ENCODE peak calls at places on chromosomes 11 and 22, in nine cellular contexts. Z is HFFc6, A is prostate gland, F is D721Med, V is cardiac muscle cell, Y is thyroid gland, T is right atrium auricular region, P is heart right ventricle, I is pancreas. G is an unnamed sample.
A peak's percentile ranks its signal among the peaks of the same experiment; 100 is the strongest.

GRCh38 chr22:47724751-47725150 is 962.3 kb downstream of the TBC1D22A start:
- DNase-seq in Z (no peak), A (no peak), F (no peak), V (no peak), Y (no peak), T (no peak), P (no peak), I (no peak), G (no peak)

GRCh38 chr11:2441171-2441570 is 3.1 kb downstream of the TRPM5 start:
- DNase-seq in Z (no peak), A (no peak), F (no peak), V (no peak), Y (no peak), T (no peak), P (peak; percentile 8), I (no peak), G (no peak)

GRCh38 chr22:17774206-17774927 is at the start of gene BID:
- DNase-seq in Z (no peak), A (no peak), F (no peak), V (peak; percentile 53), Y (peak; percentile 46), T (no peak), P (peak; percentile 60), I (no peak), G (peak; percentile 76)

GRCh38 chr11:105004021-105004420 is 18.9 kb downstream of the CASP5 start:
- DNase-seq in Z (no peak), A (no peak), F (no peak), V (no peak), Y (no peak), T (no peak), P (no peak), I (no peak), G (no peak)

GRCh38 chr22:42544686-42545085 is 9.1 kb upstream of the SERHL2 start:
- DNase-seq in Z (no peak), A (no peak), F (no peak), V (no peak), Y (no peak), T (no peak), P (no peak), I (no peak), G (no peak)

GRCh38 chr11:19753451-19754041 is 40.9 kb downstream of the NAV2 start:
- DNase-seq in Z (no peak), A (no peak), F (no peak), V (no peak), Y (peak; percentile 85), T (no peak), P (no peak), I (no peak), G (no peak)

GRCh38 chr11:131503017-131503416 is 132.6 kb downstream of the NTM start:
- DNase-seq in Z (no peak), A (no peak), F (no peak), V (no peak), Y (no peak), T (no peak), P (no peak), I (no peak), G (no peak)

GRCh38 chr11:60161766-60162165 is 21.1 kb downstream of the MS4A6A start:
- DNase-seq in Z (no peak), A (no peak), F (no peak), V (no peak), Y (no peak), T (no peak), P (no peak), I (no peak), G (no peak)

GRCh38 chr11:94731921-94732601 is 36.1 kb upstream of the AMOTL1 start:
- DNase-seq in Z (peak; percentile 92), A (no peak), F (no peak), V (no peak), Y (no peak), T (no peak), P (no peak), I (no peak), G (no peak)

GRCh38 chr11:64747961-64748715 is 4.2 kb upstream of the RASGRP2 start:
- DNase-seq in Z (peak; percentile 75), A (no peak), F (no peak), V (no peak), Y (no peak), T (no peak), P (no peak), I (no peak), G (no peak)

GRCh38 chr11:120912915-120913314 is 111.0 kb upstream of the TBCEL start:
- DNase-seq in Z (no peak), A (no peak), F (no peak), V (no peak), Y (no peak), T (no peak), P (no peak), I (no peak), G (no peak)

GRCh38 chr11:16603245-16603644 is 135.2 kb upstream of the C11orf58 start:
- DNase-seq in Z (no peak), A (no peak), F (no peak), V (no peak), Y (no peak), T (no peak), P (no peak), I (no peak), G (no peak)

GRCh38 chr11:79049627-79050238 is 391.1 kb downstream of the TENM4 start:
- DNase-seq in Z (no peak), A (no peak), F (no peak), V (no peak), Y (no peak), T (no peak), P (no peak), I (no peak), G (no peak)
- TF ChIP-seq CTCF in Z (no peak), A (no peak), F (no peak), V (no peak), Y (no peak), T (no peak), P (no peak), I (no peak), G (no peak)

GRCh38 chr11:38282718-38283117 is 1684.7 kb upstream of the RAG2 start:
- DNase-seq in Z (no peak), A (no peak), F (no peak), V (no peak), Y (no peak), T (no peak), P (no peak), I (no peak), G (no peak)
- TF ChIP-seq CTCF in Z (no peak), A (no peak), F (no peak), V (no peak), Y (no peak), T (no peak), P (no peak), I (no peak), G (no peak)

GRCh38 chr22:50621948-50622722 is 5.8 kb downstream of the ARSA start:
- DNase-seq in Z (no peak), A (peak; percentile 40), F (no peak), V (no peak), Y (no peak), T (no peak), P (no peak), I (no peak), G (no peak)
- TF ChIP-seq CTCF in Z (peak; percentile 61), A (peak; percentile 39), F (no peak), V (no peak), Y (no peak), T (no peak), P (no peak), I (no peak), G (no peak)

DNA sequence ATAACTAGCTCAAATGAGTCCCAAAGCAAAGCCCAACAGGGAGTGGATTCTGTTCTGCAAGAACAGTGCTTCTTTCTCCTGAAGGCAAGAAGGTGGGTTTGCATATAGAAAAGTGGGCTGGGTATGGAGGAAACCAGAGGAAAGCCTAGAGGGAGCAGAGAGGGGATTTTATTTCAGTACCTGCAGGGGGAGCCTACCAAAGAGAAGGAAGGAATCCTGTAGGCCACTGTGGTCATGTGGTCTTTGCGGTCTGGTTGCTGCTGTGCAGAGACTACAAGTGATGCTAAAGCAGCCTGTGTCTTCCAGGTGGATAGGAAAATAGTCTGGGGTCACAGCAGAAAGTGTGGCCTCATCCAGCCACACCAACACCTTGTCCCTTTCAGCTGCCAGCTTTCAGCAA is 33.2 kb upstream of the ZBTB16 start:
- DNase-seq in Z (no peak), A (no peak), F (no peak), V (peak; percentile 51), Y (no peak), T (no peak), P (no peak), I (no peak), G (no peak)
- TF ChIP-seq CTCF in Z (peak; percentile 31), A (no peak), F (peak; percentile 11), V (peak; percentile 42), Y (no peak), T (no peak), P (no peak), I (no peak), G (no peak)

DNA sequence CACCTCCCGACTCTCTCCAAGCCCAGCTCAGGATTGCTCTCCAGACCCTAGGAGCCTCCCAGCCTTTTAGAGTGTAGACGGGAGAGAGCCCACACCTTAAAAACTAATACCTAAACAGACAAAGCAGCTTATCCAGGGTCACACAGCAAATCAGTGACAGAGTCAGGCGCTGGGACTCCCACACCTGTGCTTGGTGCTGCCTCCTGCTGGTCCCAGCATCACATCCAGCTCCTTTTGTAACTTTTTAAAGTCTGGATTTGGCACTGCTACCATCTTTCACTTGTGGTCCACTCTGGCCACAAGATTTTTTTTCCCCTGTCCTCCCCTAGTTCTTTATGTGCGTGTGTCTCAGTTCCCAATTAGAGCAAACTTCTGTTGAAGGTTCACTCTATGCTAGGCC is 4.7 kb downstream of the ANO1 start:
- DNase-seq in Z (no peak), A (no peak), F (no peak), V (no peak), Y (no peak), T (no peak), P (no peak), I (no peak), G (no peak)
- TF ChIP-seq CTCF in Z (peak; percentile 67), A (peak; percentile 9), F (no peak), V (no peak), Y (no peak), T (no peak), P (no peak), I (no peak), G (no peak)

DNA sequence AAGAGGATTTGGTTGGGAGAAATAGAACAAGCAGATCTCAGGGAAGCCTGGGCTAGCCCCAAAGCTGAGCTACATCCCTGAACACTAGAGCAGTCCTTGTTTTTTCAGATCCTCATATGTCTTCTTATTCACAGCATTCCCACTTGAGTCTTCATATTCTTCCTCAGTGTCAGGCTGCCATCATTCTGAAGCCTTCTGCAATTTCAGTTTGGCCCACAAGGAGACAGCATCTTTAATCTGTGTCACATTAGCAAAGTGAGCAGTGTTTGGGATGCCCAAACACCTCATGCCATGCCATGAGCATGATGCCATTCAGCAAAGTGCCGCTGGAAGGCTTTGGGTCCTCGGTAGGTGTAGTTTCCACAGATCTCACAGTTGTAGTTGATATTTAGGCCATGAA is 56.6 kb downstream of the SCN3B start:
- DNase-seq in Z (no peak), A (no peak), F (no peak), V (no peak), Y (no peak), T (no peak), P (no peak), I (no peak), G (no peak)
- TF ChIP-seq CTCF in Z (peak; percentile 55), A (no peak), F (no peak), V (no peak), Y (no peak), T (no peak), P (no peak), I (no peak), G (no peak)

G was measured in activated B cell treated with CpG ODN at 0.5 μM for 24 hours.